ENCODE peak calls at places on chromosomes 12 and 14, in seven cellular contexts. G is CD8-positive, alpha-beta memory T cell; I is kidney; V is GM06990; O is mesendoderm; Q is A549; U is cardiac muscle cell. A is an unnamed sample.

GRCh38 chr12:28517101-28517500 is 326.8 kb downstream of the CCDC91 start:
- DNase-seq in G (no peak), I (no peak), V (no peak), O (no peak), Q (no peak), U (no peak), A (no peak)

GRCh38 chr12:49037111-49037946 is 18.8 kb upstream of the PRKAG1 start:
- DNase-seq in G (no peak), I (peak; percentile 62), V (no peak), O (no peak), Q (no peak), U (no peak), A (no peak)

GRCh38 chr14:88682495-88683114 is 110.1 kb downstream of the EML5 start:
- DNase-seq in G (no peak), I (no peak), V (no peak), O (peak; percentile 97), Q (no peak), U (peak; percentile 19), A (peak; percentile 47)

GRCh38 chr14:106518054-106518943 is 991.9 kb downstream of the TMEM121 start:
- DNase-seq in G (peak; percentile 80), I (no peak), V (no peak), O (no peak), Q (no peak), U (no peak), A (no peak)

GRCh38 chr12:89448526-89448925 is 76.1 kb downstream of the GALNT4 start:
- DNase-seq in G (no peak), I (no peak), V (no peak), O (no peak), Q (no peak), U (no peak), A (no peak)

GRCh38 chr12:124684971-124685688 is 117.7 kb upstream of the NCOR2 start:
- DNase-seq in G (no peak), I (peak; percentile 63), V (no peak), O (no peak), Q (peak; percentile 43), U (no peak), A (no peak)

GRCh38 chr14:21060590-21061346 is 3.1 kb downstream of the RNASE8 start:
- DNase-seq in G (no peak), I (no peak), V (no peak), O (no peak), Q (no peak), U (no peak), A (no peak)

GRCh38 chr12:7601407-7601806 is 64.3 kb downstream of the APOBEC1 start:
- DNase-seq in G (no peak), I (no peak), V (no peak), O (no peak), Q (no peak), U (no peak), A (no peak)

GRCh38 chr12:58919271-58920101 is 818 bp downstream of the LRIG3 start:
- DNase-seq in G (no peak), I (no peak), V (peak; percentile 15), O (peak; percentile 57), Q (peak; percentile 34), U (peak; percentile 51), A (peak; percentile 36)

GRCh38 chr12:19440916-19441315 is 1.6 kb downstream of the AEBP2 start:
- DNase-seq in G (no peak), I (no peak), V (no peak), O (no peak), Q (no peak), U (no peak), A (no peak)

GRCh38 chr12:71947645-71948105 is 9.0 kb downstream of the TPH2 start:
- DNase-seq in G (no peak), I (no peak), V (no peak), O (peak; percentile 73), Q (no peak), U (no peak), A (peak; percentile 28)

GRCh38 chr12:18428416-18428815 is 167.1 kb downstream of the PIK3C2G start:
- DNase-seq in G (no peak), I (no peak), V (no peak), O (peak; percentile 37), Q (no peak), U (no peak), A (no peak)

GRCh38 chr12:34286934-34287333 is 264.6 kb downstream of the ALG10 start:
- DNase-seq in G (no peak), I (no peak), V (no peak), O (no peak), Q (no peak), U (no peak), A (no peak)

GRCh38 chr12:30953257-30953656 is 26.7 kb downstream of the TSPAN11 start:
- DNase-seq in G (no peak), I (peak; percentile 33), V (no peak), O (no peak), Q (no peak), U (no peak), A (no peak)

GRCh38 chr14:41606249-41607118 is at the start of gene LRFN5:
- DNase-seq in G (no peak), I (peak; percentile 71), V (no peak), O (peak; percentile 80), Q (no peak), U (peak; percentile 69), A (peak; percentile 76)

GRCh38 chr12:26648584-26648983 is 184.4 kb downstream of the ITPR2 start:
- DNase-seq in G (no peak), I (no peak), V (no peak), O (no peak), Q (peak; percentile 8), U (peak; percentile 23), A (no peak)

GRCh38 chr12:24860546-24860945 is 88.4 kb downstream of the BCAT1 start:
- DNase-seq in G (no peak), I (no peak), V (no peak), O (no peak), Q (no peak), U (no peak), A (no peak)

GRCh38 chr14:88791629-88792571 is 853 bp downstream of the EML5 start:
- DNase-seq in G (no peak), I (peak; percentile 74), V (no peak), O (peak; percentile 6), Q (peak; percentile 5), U (peak; percentile 8), A (peak; percentile 27)

GRCh38 chr14:74649673-74650072 is 37.6 kb upstream of the LTBP2 start:
- DNase-seq in G (no peak), I (no peak), V (no peak), O (no peak), Q (no peak), U (no peak), A (no peak)

GRCh38 chr12:30955214-30955613 is 28.7 kb downstream of the TSPAN11 start:
- DNase-seq in G (no peak), I (no peak), V (no peak), O (no peak), Q (no peak), U (no peak), A (no peak)

GRCh38 chr14:68547305-68548193 is 245.3 kb downstream of the ZFP36L1 start:
- DNase-seq in G (no peak), I (peak; percentile 76), V (no peak), O (peak; percentile 33), Q (peak; percentile 79), U (no peak), A (no peak)

GRCh38 chr12:44379827-44380226 is 496.3 kb downstream of the NELL2 start:
- DNase-seq in G (no peak), I (no peak), V (no peak), O (peak; percentile 42), Q (no peak), U (peak; percentile 22), A (peak; percentile 2)
- H3K4me3 ChIP-seq in G (no peak overlapping the region), I (no peak overlapping the region), V (no peak overlapping the region), O (no peak overlapping the region), Q (no peak overlapping the region), U (no peak overlapping the region), A (no peak overlapping the region)

GRCh38 chr12:100857418-100857817 is 62.8 kb downstream of the ANO4 start:
- DNase-seq in G (no peak), I (no peak), V (no peak), O (no peak), Q (no peak), U (no peak), A (no peak)

GRCh38 chr12:100860611-100861010 is 66.0 kb downstream of the ANO4 start:
- DNase-seq in G (no peak), I (no peak), V (no peak), O (no peak), Q (no peak), U (no peak), A (no peak)

GRCh38 chr12:100859063-100859627 is 64.6 kb downstream of the ANO4 start:
- DNase-seq in G (no peak), I (no peak), V (no peak), O (no peak), Q (no peak), U (no peak), A (no peak)

GRCh38 chr12:100857971-100858370 is 63.4 kb downstream of the ANO4 start:
- DNase-seq in G (no peak), I (no peak), V (no peak), O (no peak), Q (no peak), U (no peak), A (no peak)

GRCh38 chr12:100858658-100859057 is 64.1 kb downstream of the ANO4 start:
- DNase-seq in G (no peak), I (no peak), V (no peak), O (no peak), Q (no peak), U (no peak), A (no peak)
- H3K4me3 ChIP-seq in G (no peak overlapping the region), I (no peak overlapping the region), V (no peak overlapping the region), O (no peak overlapping the region), Q (no peak overlapping the region), U (no peak overlapping the region), A (no peak overlapping the region)

DNA sequence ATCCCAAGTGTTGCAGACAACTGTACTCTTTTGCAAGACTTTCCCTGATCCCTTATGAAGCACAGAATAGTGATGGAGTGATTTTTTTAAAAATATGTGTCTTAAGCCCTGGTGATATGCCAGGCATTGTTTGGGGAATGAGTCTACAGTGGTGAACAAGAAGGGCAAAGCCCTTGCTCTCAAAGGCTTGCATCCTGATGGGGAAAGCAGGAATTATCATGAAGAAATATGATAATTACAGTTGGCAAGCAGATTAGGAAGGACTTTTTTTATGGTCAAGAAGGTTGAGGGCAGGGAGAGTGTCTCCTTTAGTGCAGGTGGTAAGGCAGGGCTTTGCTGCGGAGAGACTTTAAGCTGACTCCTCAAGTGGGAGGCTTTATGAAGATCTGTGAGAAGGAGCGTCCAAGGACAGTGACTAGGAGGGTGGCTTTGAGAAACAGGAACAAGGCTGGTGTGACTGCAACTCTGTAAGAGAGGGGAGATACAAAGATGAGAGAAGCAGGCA is 100.2 kb downstream of the SYNE2 start:
- DNase-seq in G (no peak), I (no peak), V (no peak), O (no peak), Q (no peak), U (no peak), A (no peak)
- H3K4me3 ChIP-seq in G (no peak overlapping the region), I (no peak overlapping the region), V (no peak overlapping the region), O (no peak overlapping the region), Q (no peak overlapping the region), U (no peak overlapping the region), A (no peak overlapping the region)

DNA sequence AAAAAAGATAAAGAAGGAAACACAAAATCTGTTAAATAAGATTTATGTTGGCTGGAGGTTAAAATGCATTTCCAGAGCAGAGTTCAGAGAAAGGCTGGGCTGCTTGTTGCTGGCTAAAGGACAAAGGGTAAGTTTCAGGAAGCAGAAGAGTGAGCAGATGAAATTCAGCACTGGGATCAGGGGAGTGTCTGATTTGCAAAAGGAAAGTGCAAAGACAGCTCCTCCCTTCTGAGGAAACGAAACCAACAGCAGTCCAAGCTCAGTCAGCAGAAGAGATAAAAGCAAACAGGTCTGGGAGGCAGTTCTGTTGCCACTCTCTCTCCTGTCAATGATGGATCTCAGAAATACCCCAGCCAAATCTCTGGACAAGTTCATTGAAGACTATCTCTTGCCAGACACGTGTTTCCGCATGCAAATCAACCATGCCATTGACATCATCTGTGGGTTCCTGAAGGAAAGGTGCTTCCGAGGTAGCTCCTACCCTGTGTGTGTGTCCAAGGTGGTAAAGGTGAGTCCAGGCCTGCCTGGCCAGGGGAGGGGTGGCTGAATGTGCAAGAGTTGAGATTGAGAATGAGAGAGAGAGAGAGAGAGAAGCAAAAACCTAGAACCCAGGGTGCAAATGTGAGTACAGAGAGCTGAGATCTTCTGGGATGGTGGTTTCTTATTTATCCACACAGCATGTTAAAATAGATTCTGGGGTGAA is at the start of gene OAS1:
- DNase-seq in G (peak; percentile 26), I (no peak), V (peak; percentile 48), O (peak; percentile 51), Q (peak; percentile 63), U (peak; percentile 46), A (no peak)
- H3K4me3 ChIP-seq in G (peak within 1 kb of the TSS; percentile 91), I (peak within 1 kb of the TSS; percentile 80), V (peak within 1 kb of the TSS; percentile 76), O (no peak within 1 kb of the TSS), Q (peak within 1 kb of the TSS; percentile 38), U (no peak within 1 kb of the TSS), A (no peak within 1 kb of the TSS)